ENCODE peak calls at places on chromosomes 12 and 14, in eight cellular contexts. E, O, T, S, P, N, R and B are unnamed samples.
A peak's percentile ranks its signal among the peaks of the same experiment; 100 is the strongest.

GRCh38 chr12:96502477-96502876 is 13.1 kb downstream of the CFAP54 start:
- DNase-seq in O (no peak), N (no peak), T (no peak), P (no peak), R (no peak), S (no peak), E (no peak), B (no peak)

GRCh38 chr14:52080817-52081755 is 12.2 kb upstream of the NID2 start:
- DNase-seq in N (no peak), O (no peak), S (no peak), T (no peak), R (no peak), P (no peak), E (no peak), B (no peak)

GRCh38 chr12:110244829-110245228 is 36.2 kb upstream of the ATP2A2 start:
- DNase-seq in T (no peak), R (peak; percentile 76), O (no peak), E (no peak), N (no peak), S (peak; percentile 34), P (no peak), B (no peak)

GRCh38 chr14:100067481-100067880 is 2.3 kb downstream of the EVL start:
- DNase-seq in P (no peak), R (no peak), N (peak; percentile 45), S (no peak), E (peak; percentile 28), T (no peak), O (no peak), B (no peak)

GRCh38 chr14:35789651-35790050 is 19.4 kb downstream of the RALGAPA1 start:
- DNase-seq in R (no peak), O (no peak), T (no peak), N (no peak), P (no peak), E (peak; percentile 18), S (no peak), B (no peak)

GRCh38 chr12:39122562-39123204 is 217.3 kb upstream of the CPNE8 start:
- DNase-seq in T (peak; percentile 29), S (no peak), E (no peak), R (peak; percentile 72), P (peak; percentile 45), O (no peak), N (peak; percentile 3), B (no peak)

GRCh38 chr14:32350020-32350419 is 20.9 kb downstream of the AKAP6 start:
- DNase-seq in E (no peak), R (no peak), S (no peak), T (no peak), O (no peak), N (peak; percentile 1), P (no peak), B (no peak)

GRCh38 chr12:52634266-52635056 is 16.1 kb upstream of the KRT73 start:
- DNase-seq in T (no peak), S (peak; percentile 57), N (no peak), O (no peak), E (no peak), R (no peak), P (no peak), B (peak; percentile 64)

GRCh38 chr14:90658541-90658967 is 157.7 kb downstream of the TTC7B start:
- DNase-seq in R (no peak), O (no peak), S (no peak), T (no peak), P (no peak), N (no peak), E (no peak), B (no peak)

GRCh38 chr14:92954933-92955332 is 32.0 kb downstream of the CHGA start:
- DNase-seq in P (no peak), N (no peak), S (no peak), R (no peak), O (no peak), E (no peak), T (no peak), B (no peak)

GRCh38 chr14:78005325-78005724 is 164.8 kb upstream of the NRXN3 start:
- DNase-seq in O (no peak), T (no peak), R (no peak), E (no peak), S (no peak), N (no peak), P (no peak), B (no peak)

GRCh38 chr12:51012570-51013236 is 13.5 kb downstream of the SLC11A2 start:
- DNase-seq in O (no peak), E (no peak), S (no peak), N (no peak), R (no peak), P (no peak), T (no peak), B (no peak)

GRCh38 chr12:120365675-120366340 is 3.2 kb downstream of the MSI1 start:
- DNase-seq in S (no peak), P (no peak), R (no peak), E (no peak), T (peak; percentile 83), O (no peak), N (no peak), B (no peak)

GRCh38 chr12:109759076-109759420 is 45.4 kb downstream of the FAM222A start:
- DNase-seq in R (no peak), N (no peak), T (no peak), P (peak; percentile 3), O (no peak), S (no peak), E (peak; percentile 2), B (no peak)

GRCh38 chr12:1639538-1639937 is 10.5 kb downstream of the WNT5B start:
- DNase-seq in N (no peak), P (no peak), E (no peak), S (no peak), T (no peak), R (no peak), O (no peak), B (no peak)

GRCh38 chr12:67578976-67579661 is 69.4 kb upstream of the DYRK2 start:
- DNase-seq in E (peak; percentile 17), P (no peak), S (no peak), N (no peak), T (no peak), O (no peak), R (no peak), B (no peak)

GRCh38 chr14:20998674-20999366 is at the start of gene SLC39A2:
- DNase-seq in P (no peak), E (no peak), T (peak; percentile 92), O (peak; percentile 68), S (peak; percentile 79), R (peak; percentile 59), N (no peak), B (no peak)

GRCh38 chr12:65122661-65123060 is 1.6 kb upstream of the WIF1 start:
- DNase-seq in O (no peak), N (no peak), E (no peak), T (no peak), R (peak; percentile 20), S (no peak), P (no peak), B (no peak)

GRCh38 chr12:94173660-94174265 is 25.4 kb downstream of the PLXNC1 start:
- DNase-seq in E (no peak), O (no peak), P (no peak), T (no peak), R (no peak), N (peak; percentile 65), S (no peak), B (no peak)

GRCh38 chr12:117097159-117097558 is 2.1 kb downstream of the TESC start:
- DNase-seq in E (no peak), N (no peak), R (no peak), P (peak; percentile 60), O (no peak), S (no peak), T (no peak), B (peak; percentile 19)

GRCh38 chr14:69945905-69946304 is 66.7 kb downstream of the SMOC1 start:
- DNase-seq in T (peak; percentile 49), O (no peak), P (no peak), R (no peak), E (no peak), S (no peak), N (no peak), B (no peak)

GRCh38 chr12:76259660-76260389 is 88.4 kb downstream of the BBS10 start:
- DNase-seq in N (peak; percentile 28), P (no peak), R (no peak), S (no peak), O (no peak), E (no peak), T (no peak), B (no peak)

GRCh38 chr12:52814710-52815155 is 817 bp upstream of the KRT4 start:
- DNase-seq in R (no peak), N (no peak), S (no peak), P (no peak), T (no peak), O (no peak), E (no peak), B (no peak)

DNA sequence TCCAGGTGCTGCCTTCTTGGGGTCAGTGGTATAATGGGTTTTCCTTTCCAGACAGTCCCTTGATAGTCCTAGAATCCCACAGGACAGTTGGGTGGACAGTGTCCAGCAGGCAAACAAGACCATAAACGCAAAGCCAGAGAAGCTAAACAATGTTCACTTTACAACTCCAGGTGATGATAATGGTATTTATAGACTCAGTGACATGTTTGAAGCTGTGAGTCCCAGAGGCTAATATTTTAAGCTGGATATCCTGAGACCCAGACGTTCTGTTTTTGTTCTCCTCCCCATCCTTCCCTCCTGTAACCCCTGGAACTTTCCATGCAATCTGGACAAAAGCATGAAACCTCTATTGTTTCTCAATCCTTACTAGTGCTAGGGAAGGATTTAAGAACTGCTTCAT is 121.0 kb downstream of the ZFP36L1 start:
- DNase-seq in N (no peak), E (no peak), P (no peak), S (no peak), T (no peak), R (no peak), O (peak; percentile 5), B (no peak)
- H3K27ac ChIP-seq in N (no peak overlapping the region), E (no peak overlapping the region), P (no peak overlapping the region), S (peak overlapping the region; percentile 70), T (no peak overlapping the region), R (no peak overlapping the region), O (peak overlapping the region; percentile 10), B (no peak overlapping the region)

DNA sequence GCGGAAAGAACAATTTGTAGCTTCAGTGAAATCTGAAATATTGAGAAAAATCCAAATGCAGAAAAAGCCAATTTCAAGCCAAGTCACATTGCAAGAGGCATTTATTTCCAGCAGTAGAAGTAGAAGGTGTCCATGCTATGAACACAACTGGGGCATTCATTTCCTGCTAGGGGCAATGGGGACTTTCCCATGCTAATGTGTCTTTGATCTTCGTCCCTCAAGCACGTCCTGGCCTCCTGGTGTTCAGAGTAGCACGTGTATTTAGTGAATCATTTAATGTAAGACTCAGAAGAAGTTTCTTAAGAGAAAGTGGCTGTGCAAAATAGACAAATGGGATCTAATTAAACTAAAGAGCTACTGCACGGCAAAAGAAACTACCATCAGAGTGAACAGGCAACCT is 267.9 kb downstream of the TMEM132C start:
- DNase-seq in E (no peak), T (no peak), N (peak; percentile 88), R (no peak), P (no peak), O (no peak), S (no peak), B (no peak)
- H3K27ac ChIP-seq in E (no peak overlapping the region), T (no peak overlapping the region), N (peak overlapping the region; percentile 57), R (no peak overlapping the region), P (no peak overlapping the region), O (no peak overlapping the region), S (no peak overlapping the region), B (no peak overlapping the region)

GRCh38 chr12:57545809-57546437 is 1.1 kb downstream of the DCTN2 start:
- DNase-seq in O (no peak), N (no peak), R (no peak), P (no peak), S (no peak), E (no peak), T (peak; percentile 51), B (no peak)
- H3K27ac ChIP-seq in O (peak overlapping the region; percentile 90), N (no peak overlapping the region), R (no peak overlapping the region), P (peak overlapping the region; percentile 91), S (peak overlapping the region; percentile 97), E (no peak overlapping the region), T (peak overlapping the region; percentile 71), B (no peak overlapping the region)

GRCh38 chr14:105470812-105471771 is 3.5 kb upstream of the CRIP2 start:
- DNase-seq in S (no peak), N (no peak), O (no peak), E (no peak), P (no peak), R (peak; percentile 73), T (no peak), B (no peak)
- H3K27ac ChIP-seq in S (peak overlapping the region; percentile 89), N (no peak overlapping the region), O (peak overlapping the region; percentile 97), E (no peak overlapping the region), P (peak overlapping the region; percentile 26), R (peak overlapping the region; percentile 46), T (no peak overlapping the region), B (peak overlapping the region; percentile 70)